ENCODE peak calls at places on chromosomes 1 and 21, in ten cellular contexts. T is ovary, Q is prostate gland, X is stomach, E is thyroid gland, P is K562, V is Peyer's patch, J is body of pancreas, U is IMR-90, I is endothelial cell of umbilical vein. R is an unnamed sample. For H3K36me3, the result is how much of the 10 kb centered on the place peaks cover.

GRCh38 chr1:85417876-85418275 is 47.1 kb downstream of the DDAH1 start:
- DNase-seq in I (peak), T (no peak), U (no peak), V (no peak), E (no peak), J (no peak), Q (no peak), X (no peak), P (no peak), R (no peak)

GRCh38 chr1:1628656-1629429 is 3.1 kb upstream of the MMP23B start:
- DNase-seq in X (no peak), I (no peak), J (no peak), P (no peak), V (no peak), U (no peak), T (peak), Q (no peak), E (no peak), R (peak)

GRCh38 chr1:2132222-2133038 is 62.1 kb downstream of the FAAP20 start:
- DNase-seq in E (no peak), X (no peak), U (peak), I (peak), T (peak), Q (no peak), P (peak), V (no peak), J (peak), R (peak)

GRCh38 chr1:236524142-236524891 is 535 bp downstream of the LGALS8 start:
- DNase-seq in E (no peak), T (no peak), P (peak), I (peak), X (peak), J (peak), U (peak), Q (peak), V (peak), R (peak)

GRCh38 chr1:183804916-183805734 is at the start of gene RGL1:
- DNase-seq in X (peak), P (no peak), E (peak), Q (peak), I (peak), V (peak), T (peak), J (peak), U (peak), R (peak)

GRCh38 chr1:17831619-17832018 is 76.5 kb downstream of the ACTL8 start:
- DNase-seq in J (no peak), U (peak), X (no peak), E (peak), I (no peak), T (no peak), V (peak), Q (no peak), P (peak), R (peak)

GRCh38 chr1:37294514-37294913 is 179.9 kb upstream of the ZC3H12A start:
- DNase-seq in T (no peak), E (no peak), P (no peak), X (no peak), Q (no peak), J (no peak), I (no peak), V (no peak), U (no peak), R (no peak)

GRCh38 chr1:99669376-99669775 is 23.5 kb downstream of the PALMD start:
- DNase-seq in J (no peak), Q (no peak), U (no peak), V (no peak), T (no peak), X (no peak), I (no peak), P (no peak), E (no peak), R (no peak)

GRCh38 chr1:230804396-230804795 is 57.2 kb downstream of the CAPN9 start:
- DNase-seq in T (no peak), E (no peak), U (no peak), X (no peak), V (no peak), J (no peak), Q (no peak), I (no peak), P (no peak), R (no peak)

GRCh38 chr1:165885305-165885694 is 57.9 kb downstream of the UCK2 start:
- DNase-seq in J (no peak), P (no peak), X (no peak), U (no peak), V (no peak), I (no peak), Q (no peak), E (no peak), T (no peak), R (no peak)

GRCh38 chr21:22416555-22416954 is 1418.3 kb downstream of the NCAM2 start:
- DNase-seq in J (no peak), I (no peak), X (no peak), V (no peak), U (no peak), Q (no peak), T (no peak), P (no peak), E (no peak), R (no peak)

GRCh38 chr1:12143631-12144155 is 23.1 kb upstream of the TNFRSF1B start:
- DNase-seq in U (peak), I (peak), E (peak), J (peak), V (peak), Q (peak), P (no peak), T (peak), X (peak), R (peak)

GRCh38 chr1:52365091-52365745 is 787 bp downstream of the CC2D1B start:
- DNase-seq in U (peak), J (peak), V (peak), E (peak), X (peak), I (peak), T (peak), Q (peak), P (peak), R (peak)

GRCh38 chr1:210347112-210347511 is 18.4 kb downstream of the HHAT start:
- DNase-seq in Q (no peak), X (no peak), I (no peak), V (no peak), P (no peak), U (no peak), T (no peak), E (no peak), J (no peak), R (no peak)

GRCh38 chr1:46413596-46413985 is 19.5 kb downstream of the FAAH start:
- DNase-seq in J (no peak), V (no peak), T (no peak), Q (no peak), X (no peak), P (peak), I (no peak), U (no peak), E (no peak), R (no peak)

DNA sequence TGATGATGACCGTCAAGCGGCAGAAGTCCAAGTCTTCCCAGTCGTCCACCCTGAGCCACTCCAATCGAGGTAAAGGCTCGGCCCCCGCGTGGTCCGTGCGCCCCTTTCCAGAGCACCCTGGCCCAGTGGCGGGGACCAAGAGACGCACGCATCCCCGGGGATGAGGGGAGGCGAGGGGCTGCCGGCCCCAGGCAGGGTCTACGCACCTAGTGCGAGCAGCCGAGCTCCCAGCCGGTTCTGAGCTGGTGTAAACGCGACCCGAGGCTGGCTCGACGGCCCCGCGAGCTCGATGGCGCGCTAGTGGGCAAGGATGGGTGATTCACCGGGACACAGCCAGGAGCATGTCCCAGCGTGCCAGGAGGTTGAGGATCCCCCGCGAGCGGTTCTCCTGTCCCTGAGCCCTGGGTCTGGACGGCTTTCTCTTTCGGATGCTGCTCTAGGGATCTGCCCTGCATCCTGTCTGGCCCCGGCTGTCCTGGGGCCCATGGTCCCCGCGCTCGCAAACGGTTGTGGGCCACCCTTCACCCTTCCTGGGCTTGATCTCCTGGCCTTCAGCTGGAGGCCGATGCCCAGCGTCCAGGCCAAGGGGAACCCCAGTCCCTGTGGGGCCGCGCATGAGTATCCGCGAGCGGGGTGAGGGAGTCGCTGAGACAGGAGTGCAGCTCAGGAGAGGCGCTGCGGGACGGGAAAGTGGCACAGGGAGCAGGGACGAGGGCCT is 689 bp downstream of the PKP1 start:
- DNase-seq in V (no peak), E (no peak), J (no peak), X (no peak), P (no peak), Q (no peak), I (no peak), T (no peak), U (no peak), R (no peak)
- H3K4me3 ChIP-seq in V (no peak), E (no peak), J (no peak), X (no peak), P (no peak), Q (peak), I (no peak), T (no peak), U (no peak), R (no peak)

GRCh38 chr1:33753087-33753856 is 110.6 kb upstream of the HMGB4 start:
- DNase-seq in V (no peak), Q (no peak), E (no peak), U (no peak), I (no peak), X (no peak), P (no peak), J (no peak), T (no peak), R (no peak)
- H3K36me3 ChIP-seq in V (under half), Q (under half), E (under half), U (under half), I (under half), X (under half), P (under half), J (under half), T (under half), R (under half)

DNA sequence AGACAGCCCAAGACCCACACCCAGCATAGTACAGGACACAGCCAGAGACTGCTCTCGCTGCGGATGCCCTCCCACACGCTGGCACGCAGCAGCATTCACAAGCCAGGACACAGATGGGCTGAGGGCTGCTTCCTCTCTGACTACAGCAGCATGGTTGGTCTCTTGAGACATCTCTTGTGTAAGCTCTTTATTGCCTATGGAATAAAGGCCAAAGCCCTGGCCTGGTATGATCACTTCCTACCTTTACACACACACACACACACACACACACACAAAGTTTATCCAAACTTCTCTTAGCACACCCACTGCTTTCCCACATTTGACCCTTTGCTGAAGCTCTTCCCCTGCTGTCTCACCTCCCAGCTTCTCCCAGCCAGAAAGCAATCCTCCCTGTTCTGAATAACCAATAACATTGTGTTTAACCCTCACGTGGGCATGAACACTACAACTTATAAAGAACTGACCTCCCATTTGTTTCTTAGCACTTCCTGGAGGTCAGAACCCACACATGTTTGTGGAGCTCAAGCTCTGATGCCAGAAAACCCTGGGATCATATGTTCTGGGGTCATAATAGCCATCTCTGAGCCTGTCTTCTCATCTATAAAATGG is 1.2 kb upstream of the LUZP1 start:
- DNase-seq in T (peak), V (peak), P (no peak), I (peak), E (peak), Q (peak), X (no peak), U (peak), J (peak), R (peak)
- TF ChIP-seq POLR2A in T (no peak), V (peak), P (peak), I (peak), E (no peak), Q (no peak), X (no peak), U (no peak), J (no peak), R (peak)

DNA sequence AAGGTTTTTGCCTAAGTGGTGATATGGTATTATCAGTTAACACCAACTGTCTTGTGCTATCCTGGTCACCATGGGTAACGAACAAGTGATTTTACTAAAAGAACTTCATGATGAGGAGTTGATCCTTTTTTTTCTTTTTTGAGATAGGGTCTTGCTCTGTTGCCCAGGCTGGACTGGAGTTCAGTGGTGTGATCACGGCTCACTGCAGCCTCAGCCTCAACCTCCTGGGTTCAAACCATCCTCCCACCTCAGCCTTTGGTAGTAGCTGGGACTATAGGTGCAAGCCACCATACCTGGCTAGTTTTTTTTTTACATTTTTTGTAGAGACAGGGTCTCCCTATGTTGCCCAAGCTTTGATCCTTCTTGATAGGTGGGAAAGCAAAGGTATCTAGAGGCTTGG is 5.1 kb downstream of the METTL13 start:
- DNase-seq in T (no peak), J (no peak), V (no peak), E (no peak), I (no peak), U (no peak), X (no peak), Q (no peak), P (no peak), R (no peak)
- H3K4me3 ChIP-seq in T (no peak), J (no peak), V (no peak), E (no peak), I (no peak), U (no peak), X (no peak), Q (no peak), P (no peak), R (no peak)

R was measured in heart left ventricle.